ENCODE peak calls at places on chromosomes 4 and X, in eight cellular contexts. J, B, U, V, O, P, M and L are unnamed samples.

GRCh38 chrX:124239324-124239723 is 93.1 kb upstream of the TEX13D start:
- DNase-seq in J (no peak), B (no peak), U (no peak), V (no peak), O (no peak), P (no peak), M (no peak), L (no peak)

GRCh38 chrX:103556941-103557340 is 28.4 kb upstream of the TCEAL4 start:
- DNase-seq in J (no peak), B (no peak), U (no peak), V (no peak), O (no peak), P (no peak), M (no peak), L (no peak)

GRCh38 chr4:75696036-75696435 is 22.8 kb upstream of the G3BP2 start:
- DNase-seq in J (no peak), B (no peak), U (no peak), V (no peak), O (no peak), P (no peak), M (no peak), L (no peak)

GRCh38 chr4:101356928-101357327 is 9.6 kb upstream of the PPP3CA start:
- DNase-seq in J (no peak), B (peak; percentile 75), U (no peak), V (peak; percentile 86), O (peak; percentile 68), P (peak; percentile 87), M (peak; percentile 95), L (peak; percentile 93)

GRCh38 chr4:151935411-151935810 is 174.6 kb upstream of the GATB start:
- DNase-seq in J (no peak), B (no peak), U (no peak), V (no peak), O (no peak), P (no peak), M (no peak), L (no peak)

GRCh38 chrX:30893206-30893605 is 4.2 kb upstream of the TAB3 start:
- DNase-seq in J (no peak), B (no peak), U (no peak), V (peak; percentile 7), O (peak; percentile 45), P (no peak), M (peak; percentile 34), L (no peak)

GRCh38 chr4:77881460-77882295 is 19.0 kb downstream of the MRPL1 start:
- DNase-seq in J (no peak), B (no peak), U (no peak), V (peak; percentile 29), O (no peak), P (no peak), M (peak; percentile 54), L (peak; percentile 71)

GRCh38 chr4:153223935-153224334 is 19.7 kb downstream of the TRIM2 start:
- DNase-seq in J (no peak), B (no peak), U (peak; percentile 58), V (no peak), O (peak; percentile 65), P (no peak), M (no peak), L (peak; percentile 48)

GRCh38 chr4:163448541-163449203 is 24.9 kb downstream of the TKTL2 start:
- DNase-seq in J (no peak), B (no peak), U (peak; percentile 4), V (peak; percentile 29), O (peak; percentile 2), P (no peak), M (peak; percentile 50), L (peak; percentile 26)

GRCh38 chr4:139875456-139875855 is 209.8 kb downstream of the MGST2 start:
- DNase-seq in J (no peak), B (no peak), U (no peak), V (no peak), O (no peak), P (no peak), M (no peak), L (no peak)

GRCh38 chrX:47563801-47564315 is 2.9 kb downstream of the ARAF start:
- DNase-seq in J (no peak), B (no peak), U (no peak), V (peak; percentile 78), O (no peak), P (peak; percentile 31), M (peak; percentile 79), L (peak; percentile 69)

GRCh38 chr4:76546282-76547166 is 111.5 kb downstream of the SHROOM3 start:
- DNase-seq in J (no peak), B (peak; percentile 85), U (no peak), V (peak; percentile 77), O (peak; percentile 54), P (peak; percentile 88), M (peak; percentile 89), L (peak; percentile 75)

GRCh38 chrX:57156397-57157049 is 19.3 kb upstream of the SPIN2A start:
- DNase-seq in J (no peak), B (no peak), U (peak; percentile 57), V (peak; percentile 40), O (peak; percentile 33), P (peak; percentile 4), M (peak; percentile 39), L (peak; percentile 28)

GRCh38 chrX:153400146-153401132 is 711 bp downstream of the PNMA6E start:
- DNase-seq in J (peak; percentile 84), B (no peak), U (peak; percentile 52), V (no peak), O (peak; percentile 16), P (no peak), M (peak; percentile 29), L (peak; percentile 20)

GRCh38 chr4:150090836-150091235 is 12.6 kb downstream of the DCLK2 start:
- DNase-seq in J (no peak), B (no peak), U (no peak), V (no peak), O (no peak), P (no peak), M (no peak), L (peak; percentile 21)

GRCh38 chr4:63169836-63170235 is 1239.4 kb downstream of the TECRL start:
- DNase-seq in J (no peak), B (no peak), U (no peak), V (no peak), O (no peak), P (no peak), M (no peak), L (no peak)

GRCh38 chrX:125778256-125778655 is 387.8 kb downstream of the DCAF12L2 start:
- DNase-seq in J (no peak), B (no peak), U (no peak), V (no peak), O (no peak), P (no peak), M (no peak), L (no peak)

GRCh38 chr4:88953400-88953799 is 103.6 kb downstream of the FAM13A start:
- DNase-seq in J (no peak), B (no peak), U (no peak), V (no peak), O (no peak), P (no peak), M (peak; percentile 65), L (peak; percentile 22)

GRCh38 chr4:123554819-123555499 is 158.4 kb downstream of the SPRY1 start:
- DNase-seq in J (no peak), B (no peak), U (no peak), V (no peak), O (no peak), P (no peak), M (no peak), L (no peak)

GRCh38 chr4:141356936-141357335 is 136.2 kb downstream of the ZNF330 start:
- DNase-seq in J (no peak), B (no peak), U (no peak), V (no peak), O (no peak), P (no peak), M (no peak), L (no peak)

GRCh38 chrX:73468376-73468775 is 21.5 kb downstream of the CDX4 start:
- DNase-seq in J (no peak), B (no peak), U (no peak), V (no peak), O (no peak), P (no peak), M (no peak), L (no peak)
- TF ChIP-seq CTCF in J (no peak), B (no peak), U (no peak), V (no peak), O (no peak), P (no peak), M (no peak), L (no peak)

DNA sequence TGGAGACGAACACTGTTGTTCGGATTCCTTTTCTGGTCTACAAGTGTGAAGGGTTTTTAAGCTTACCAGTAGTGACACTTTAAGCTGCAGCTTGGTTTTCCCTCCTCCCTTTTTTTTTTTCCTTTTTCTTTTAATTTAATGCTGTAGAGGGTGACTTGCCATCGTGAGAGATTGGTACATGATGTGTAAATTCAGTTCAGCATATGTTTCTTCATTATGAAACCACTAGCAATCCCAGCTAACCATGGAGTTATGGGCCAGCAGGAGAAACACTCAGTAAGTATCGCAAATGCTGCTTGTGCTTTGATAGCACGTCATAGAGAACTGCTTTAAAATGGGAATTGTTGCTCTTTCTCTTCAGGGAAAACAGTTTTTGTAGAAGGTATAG is 165.1 kb downstream of the RAPGEF2 start:
- DNase-seq in J (no peak), B (no peak), U (no peak), V (no peak), O (no peak), P (no peak), M (no peak), L (peak; percentile 21)
- H3K4me3 ChIP-seq in J (peak overlapping the region; percentile 3), B (no peak overlapping the region), U (no peak overlapping the region), V (no peak overlapping the region), O (no peak overlapping the region), P (peak overlapping the region; percentile 27), M (no peak overlapping the region), L (no peak overlapping the region)

DNA sequence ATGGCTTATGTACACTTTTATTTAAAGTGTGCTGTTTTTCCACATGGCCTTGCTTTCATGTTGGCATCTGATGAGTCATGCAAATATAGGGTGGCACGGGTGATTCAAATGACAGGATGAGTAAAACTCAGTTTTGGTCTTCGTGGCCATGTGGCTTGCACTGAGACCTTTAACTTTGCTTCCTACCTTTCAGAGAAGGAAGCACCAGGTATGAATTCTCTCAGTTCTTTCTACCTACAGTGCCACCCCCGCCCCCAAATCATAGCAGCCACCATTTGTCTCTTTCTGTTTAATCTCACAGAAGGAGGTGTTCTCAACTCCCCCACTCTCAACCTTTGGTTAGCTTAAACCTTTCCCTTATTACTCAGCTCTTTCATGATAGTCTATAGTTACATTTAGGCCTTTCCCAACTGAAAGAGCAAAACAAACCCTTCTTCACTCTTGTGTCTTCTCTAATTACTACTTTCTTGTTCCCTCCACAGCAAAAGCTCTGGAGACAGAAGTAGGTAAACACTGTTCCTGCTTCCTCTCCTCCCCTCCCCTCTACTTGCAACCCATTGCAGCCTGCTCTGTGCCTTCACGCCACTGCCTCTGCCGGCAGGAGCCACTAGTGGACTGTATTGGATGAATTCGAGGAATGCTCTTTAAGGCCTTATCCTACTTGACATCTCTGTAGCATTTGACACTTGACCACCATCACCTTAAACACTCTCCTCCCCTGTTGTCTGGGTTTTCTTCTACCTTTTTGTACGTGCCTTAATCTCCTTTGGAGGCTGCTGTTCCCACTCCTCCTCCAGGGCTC is 123.7 kb downstream of the AFF1 start:
- DNase-seq in J (no peak), B (no peak), U (no peak), V (no peak), O (peak; percentile 11), P (no peak), M (peak; percentile 50), L (no peak)
- TF ChIP-seq CTCF in J (no peak), B (no peak), U (peak; percentile 17), V (peak; percentile 10), O (no peak), P (no peak), M (peak; percentile 51), L (no peak)

DNA sequence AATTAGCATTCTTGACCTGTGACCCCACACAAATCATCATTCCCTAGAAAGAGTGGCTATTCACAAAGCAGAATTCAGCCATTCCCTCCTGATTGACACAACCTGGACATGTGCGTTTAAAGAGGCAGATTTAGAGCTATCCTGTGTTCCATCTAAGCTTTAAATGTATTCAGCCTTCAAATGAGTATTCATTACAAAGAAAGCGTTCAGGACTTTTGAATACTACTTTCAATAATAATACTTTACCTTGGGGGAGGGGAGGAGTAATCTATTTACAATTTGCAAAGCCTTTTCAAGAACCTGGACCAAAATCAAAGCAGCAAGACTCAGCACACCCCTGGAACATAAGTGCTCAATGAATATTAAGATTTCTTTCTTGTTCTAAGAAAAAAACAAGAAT is 22.5 kb upstream of the GPC4 start:
- DNase-seq in J (no peak), B (no peak), U (no peak), V (no peak), O (no peak), P (no peak), M (no peak), L (no peak)
- H3K4me3 ChIP-seq in J (no peak overlapping the region), B (no peak overlapping the region), U (no peak overlapping the region), V (no peak overlapping the region), O (no peak overlapping the region), P (no peak overlapping the region), M (no peak overlapping the region), L (no peak overlapping the region)